ENCODE peak calls at places on chromosome 6, in ten cellular contexts. One of them, this sample, is unnamed.

GRCh38 chr6:163284151-163284550 is 130.4 kb upstream of the QKI start:
- DNase-seq in A549: no peak
- DNase-seq in sigmoid colon: no peak
- DNase-seq in suprapubic skin: no peak
- DNase-seq in ovary: no peak
- DNase-seq in transverse colon: no peak
- DNase-seq in stomach: no peak
- DNase-seq in SK-N-SH: no peak
- DNase-seq in H1: no peak
- DNase-seq in K562: no peak
- DNase-seq in this sample: no peak

GRCh38 chr6:39029156-39030011 is 19.2 kb upstream of the GLP1R start:
- DNase-seq in sigmoid colon: no peak
- DNase-seq in K562: peak; percentile 66
- DNase-seq in ovary: no peak
- DNase-seq in H1: peak; percentile 93
- DNase-seq in suprapubic skin: no peak
- DNase-seq in A549: peak; percentile 32
- DNase-seq in transverse colon: peak; percentile 31
- DNase-seq in stomach: no peak
- DNase-seq in SK-N-SH: peak; percentile 69
- DNase-seq in this sample: no peak

GRCh38 chr6:99912657-99913056 is 81.4 kb downstream of the MCHR2 start:
- DNase-seq in SK-N-SH: no peak
- DNase-seq in ovary: no peak
- DNase-seq in sigmoid colon: no peak
- DNase-seq in suprapubic skin: no peak
- DNase-seq in A549: no peak
- DNase-seq in H1: no peak
- DNase-seq in K562: no peak
- DNase-seq in stomach: no peak
- DNase-seq in transverse colon: no peak
- DNase-seq in this sample: no peak

GRCh38 chr6:14274016-14274415 is 156.4 kb downstream of the CD83 start:
- DNase-seq in ovary: no peak
- DNase-seq in SK-N-SH: no peak
- DNase-seq in A549: no peak
- DNase-seq in suprapubic skin: no peak
- DNase-seq in stomach: no peak
- DNase-seq in transverse colon: no peak
- DNase-seq in K562: no peak
- DNase-seq in H1: peak; percentile 35
- DNase-seq in sigmoid colon: no peak
- DNase-seq in this sample: no peak

GRCh38 chr6:14638562-14638931 is 521.0 kb downstream of the CD83 start:
- DNase-seq in suprapubic skin: no peak
- DNase-seq in stomach: no peak
- DNase-seq in H1: no peak
- DNase-seq in ovary: no peak
- DNase-seq in SK-N-SH: no peak
- DNase-seq in sigmoid colon: no peak
- DNase-seq in transverse colon: no peak
- DNase-seq in K562: no peak
- DNase-seq in A549: no peak
- DNase-seq in this sample: no peak

GRCh38 chr6:137661601-137662000 is 167.4 kb upstream of the OLIG3 start:
- DNase-seq in K562: peak; percentile 23
- DNase-seq in transverse colon: no peak
- DNase-seq in suprapubic skin: no peak
- DNase-seq in sigmoid colon: no peak
- DNase-seq in H1: peak; percentile 53
- DNase-seq in stomach: no peak
- DNase-seq in ovary: no peak
- DNase-seq in SK-N-SH: no peak
- DNase-seq in A549: no peak
- DNase-seq in this sample: peak; percentile 16

GRCh38 chr6:133637436-133637835 is 251.5 kb upstream of the TCF21 start:
- DNase-seq in transverse colon: no peak
- DNase-seq in A549: no peak
- DNase-seq in SK-N-SH: no peak
- DNase-seq in ovary: no peak
- DNase-seq in K562: no peak
- DNase-seq in stomach: no peak
- DNase-seq in suprapubic skin: no peak
- DNase-seq in H1: no peak
- DNase-seq in sigmoid colon: no peak
- DNase-seq in this sample: no peak

GRCh38 chr6:125742024-125742423 is 7.4 kb upstream of the HEY2 start:
- DNase-seq in suprapubic skin: no peak
- DNase-seq in SK-N-SH: no peak
- DNase-seq in transverse colon: no peak
- DNase-seq in A549: no peak
- DNase-seq in stomach: no peak
- DNase-seq in H1: no peak
- DNase-seq in ovary: no peak
- DNase-seq in sigmoid colon: no peak
- DNase-seq in K562: no peak
- DNase-seq in this sample: no peak

GRCh38 chr6:169936355-169936975 is 185.0 kb downstream of the ERMARD start:
- DNase-seq in A549: no peak
- DNase-seq in H1: no peak
- DNase-seq in suprapubic skin: no peak
- DNase-seq in SK-N-SH: no peak
- DNase-seq in stomach: no peak
- DNase-seq in K562: no peak
- DNase-seq in transverse colon: no peak
- DNase-seq in ovary: no peak
- DNase-seq in sigmoid colon: no peak
- DNase-seq in this sample: no peak

GRCh38 chr6:169324661-169325459 is 71.2 kb upstream of the THBS2 start:
- DNase-seq in SK-N-SH: no peak
- DNase-seq in A549: no peak
- DNase-seq in transverse colon: no peak
- DNase-seq in H1: no peak
- DNase-seq in stomach: no peak
- DNase-seq in K562: no peak
- DNase-seq in suprapubic skin: no peak
- DNase-seq in sigmoid colon: no peak
- DNase-seq in ovary: no peak
- DNase-seq in this sample: no peak

GRCh38 chr6:159973951-159974350 is 5.1 kb downstream of the IGF2R start:
- DNase-seq in sigmoid colon: no peak
- DNase-seq in A549: peak; percentile 7
- DNase-seq in K562: peak; percentile 84
- DNase-seq in transverse colon: no peak
- DNase-seq in ovary: no peak
- DNase-seq in suprapubic skin: no peak
- DNase-seq in stomach: no peak
- DNase-seq in H1: no peak
- DNase-seq in SK-N-SH: no peak
- DNase-seq in this sample: no peak

GRCh38 chr6:140897804-140898573 is 1234.7 kb upstream of the GJE1 start:
- DNase-seq in A549: no peak
- DNase-seq in transverse colon: peak; percentile 20
- DNase-seq in K562: peak; percentile 83
- DNase-seq in H1: no peak
- DNase-seq in suprapubic skin: peak; percentile 64
- DNase-seq in SK-N-SH: no peak
- DNase-seq in stomach: no peak
- DNase-seq in sigmoid colon: peak; percentile 70
- DNase-seq in ovary: no peak
- DNase-seq in this sample: no peak

GRCh38 chr6:75750925-75751324 is 1.9 kb downstream of the MYO6 start:
- DNase-seq in stomach: no peak
- DNase-seq in sigmoid colon: no peak
- DNase-seq in K562: no peak
- DNase-seq in SK-N-SH: no peak
- DNase-seq in A549: no peak
- DNase-seq in transverse colon: no peak
- DNase-seq in suprapubic skin: no peak
- DNase-seq in ovary: no peak
- DNase-seq in H1: no peak
- DNase-seq in this sample: no peak
- TF ChIP-seq EP300 in stomach: no peak
- TF ChIP-seq EP300 in sigmoid colon: no peak
- TF ChIP-seq EP300 in K562: no peak
- TF ChIP-seq EP300 in SK-N-SH: no peak
- TF ChIP-seq EP300 in A549: no peak
- TF ChIP-seq EP300 in transverse colon: no peak
- TF ChIP-seq EP300 in suprapubic skin: no peak
- TF ChIP-seq EP300 in ovary: no peak
- TF ChIP-seq EP300 in H1: no peak
- TF ChIP-seq EP300 in this sample: no peak

GRCh38 chr6:139857143-139857542 is 482.7 kb upstream of the CITED2 start:
- DNase-seq in sigmoid colon: no peak
- DNase-seq in stomach: no peak
- DNase-seq in suprapubic skin: no peak
- DNase-seq in SK-N-SH: no peak
- DNase-seq in transverse colon: no peak
- DNase-seq in H1: no peak
- DNase-seq in A549: no peak
- DNase-seq in K562: no peak
- DNase-seq in ovary: no peak
- DNase-seq in this sample: no peak

GRCh38 chr6:139860193-139860592 is 485.7 kb upstream of the CITED2 start:
- DNase-seq in suprapubic skin: no peak
- DNase-seq in K562: no peak
- DNase-seq in transverse colon: no peak
- DNase-seq in stomach: no peak
- DNase-seq in ovary: no peak
- DNase-seq in H1: no peak
- DNase-seq in A549: no peak
- DNase-seq in sigmoid colon: no peak
- DNase-seq in SK-N-SH: no peak
- DNase-seq in this sample: no peak

GRCh38 chr6:139855741-139856206 is 481.3 kb upstream of the CITED2 start:
- DNase-seq in SK-N-SH: no peak
- DNase-seq in transverse colon: no peak
- DNase-seq in H1: no peak
- DNase-seq in A549: no peak
- DNase-seq in stomach: no peak
- DNase-seq in sigmoid colon: no peak
- DNase-seq in K562: no peak
- DNase-seq in ovary: no peak
- DNase-seq in suprapubic skin: no peak
- DNase-seq in this sample: no peak

GRCh38 chr6:139856562-139856961 is 482.1 kb upstream of the CITED2 start:
- DNase-seq in K562: no peak
- DNase-seq in SK-N-SH: no peak
- DNase-seq in stomach: no peak
- DNase-seq in sigmoid colon: no peak
- DNase-seq in H1: no peak
- DNase-seq in transverse colon: no peak
- DNase-seq in ovary: no peak
- DNase-seq in A549: no peak
- DNase-seq in suprapubic skin: no peak
- DNase-seq in this sample: no peak

DNA sequence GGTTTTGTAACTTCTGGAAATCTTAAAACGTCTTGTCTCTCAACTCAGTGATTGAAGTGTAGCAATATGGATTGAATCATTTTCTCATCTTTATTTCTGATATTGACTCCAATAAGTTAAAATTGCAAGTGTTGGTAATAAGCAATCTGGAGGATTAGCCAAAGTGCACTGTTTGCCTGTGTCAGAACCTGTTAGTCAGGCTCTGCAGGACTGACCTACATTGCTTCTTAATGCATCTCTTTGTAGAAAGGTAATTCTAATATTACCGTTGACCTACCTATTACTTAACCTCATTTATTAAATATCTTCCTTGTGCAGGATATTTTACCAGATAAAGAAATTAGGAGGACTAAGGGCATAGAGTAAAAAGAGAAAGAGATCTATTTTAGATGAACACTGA is 484.0 kb upstream of the CITED2 start:
- DNase-seq in transverse colon: peak; percentile 17
- DNase-seq in A549: no peak
- DNase-seq in suprapubic skin: no peak
- DNase-seq in sigmoid colon: no peak
- DNase-seq in ovary: no peak
- DNase-seq in stomach: peak; percentile 49
- DNase-seq in K562: no peak
- DNase-seq in SK-N-SH: no peak
- DNase-seq in H1: no peak
- DNase-seq in this sample: no peak
- H3K27ac ChIP-seq in transverse colon: no peak overlapping the region
- H3K27ac ChIP-seq in A549: no peak overlapping the region
- H3K27ac ChIP-seq in suprapubic skin: no peak overlapping the region
- H3K27ac ChIP-seq in sigmoid colon: no peak overlapping the region
- H3K27ac ChIP-seq in ovary: no peak overlapping the region
- H3K27ac ChIP-seq in stomach: no peak overlapping the region
- H3K27ac ChIP-seq in K562: no peak overlapping the region
- H3K27ac ChIP-seq in SK-N-SH: no peak overlapping the region
- H3K27ac ChIP-seq in H1: no peak overlapping the region
- H3K27ac ChIP-seq in this sample: no peak overlapping the region

DNA sequence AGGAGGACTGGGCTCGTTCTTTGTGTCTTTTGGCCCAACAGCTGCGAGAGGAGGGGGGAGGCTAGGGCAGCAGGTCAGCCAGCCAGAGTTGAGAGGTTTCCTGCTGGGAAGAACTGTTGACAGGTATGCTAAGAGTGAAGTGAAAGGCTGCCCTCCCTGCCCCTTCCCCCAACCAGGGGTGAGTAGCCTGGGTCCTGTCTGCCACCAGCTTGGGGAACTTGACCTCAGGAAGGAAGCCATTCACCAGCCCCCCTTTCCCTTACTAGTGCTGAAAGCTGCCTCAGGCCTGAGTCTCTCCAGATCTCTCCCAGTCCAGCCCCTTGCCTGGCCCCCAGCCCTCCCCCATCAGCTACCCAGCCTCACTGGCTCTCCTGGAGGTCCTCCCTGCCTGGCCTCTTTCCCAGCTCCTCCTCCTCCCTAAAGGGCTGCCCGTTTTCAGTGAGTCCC is 20.7 kb upstream of the ZNF76 start:
- DNase-seq in ovary: peak; percentile 42
- DNase-seq in sigmoid colon: peak; percentile 85
- DNase-seq in H1: no peak
- DNase-seq in stomach: no peak
- DNase-seq in suprapubic skin: no peak
- DNase-seq in SK-N-SH: peak; percentile 49
- DNase-seq in transverse colon: no peak
- DNase-seq in K562: no peak
- DNase-seq in A549: no peak
- DNase-seq in this sample: no peak
- TF ChIP-seq EP300 in ovary: no peak
- TF ChIP-seq EP300 in sigmoid colon: no peak
- TF ChIP-seq EP300 in H1: peak; percentile 43
- TF ChIP-seq EP300 in stomach: no peak
- TF ChIP-seq EP300 in suprapubic skin: no peak
- TF ChIP-seq EP300 in SK-N-SH: no peak
- TF ChIP-seq EP300 in transverse colon: no peak
- TF ChIP-seq EP300 in K562: no peak
- TF ChIP-seq EP300 in A549: no peak
- TF ChIP-seq EP300 in this sample: no peak

DNA sequence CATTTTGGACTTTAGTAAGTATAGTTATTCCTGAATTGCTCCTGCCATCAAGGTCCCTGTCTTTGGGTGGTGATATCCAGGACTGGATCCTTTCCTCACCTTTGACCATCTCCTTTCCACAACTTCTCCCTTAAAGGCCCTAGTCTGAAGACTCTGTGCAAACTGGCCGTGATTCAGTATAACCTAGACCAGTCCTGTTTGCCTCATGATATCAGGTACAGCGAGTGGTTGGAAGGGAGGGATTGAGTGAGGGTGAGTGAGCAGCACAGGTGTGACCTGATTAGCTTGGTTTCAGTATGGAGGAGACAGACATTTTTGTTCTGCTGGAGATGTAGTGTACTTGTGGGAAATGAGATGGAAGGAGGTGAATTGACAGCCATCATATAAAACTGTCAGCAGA is 2.3 kb upstream of the RRP36 start:
- DNase-seq in sigmoid colon: no peak
- DNase-seq in K562: peak; percentile 30
- DNase-seq in ovary: no peak
- DNase-seq in SK-N-SH: no peak
- DNase-seq in stomach: no peak
- DNase-seq in A549: no peak
- DNase-seq in H1: no peak
- DNase-seq in suprapubic skin: no peak
- DNase-seq in transverse colon: no peak
- DNase-seq in this sample: no peak
- H3K27ac ChIP-seq in sigmoid colon: no peak overlapping the region
- H3K27ac ChIP-seq in K562: peak overlapping the region; percentile 35
- H3K27ac ChIP-seq in ovary: no peak overlapping the region
- H3K27ac ChIP-seq in SK-N-SH: no peak overlapping the region
- H3K27ac ChIP-seq in stomach: no peak overlapping the region
- H3K27ac ChIP-seq in A549: no peak overlapping the region
- H3K27ac ChIP-seq in H1: no peak overlapping the region
- H3K27ac ChIP-seq in suprapubic skin: no peak overlapping the region
- H3K27ac ChIP-seq in transverse colon: no peak overlapping the region
- H3K27ac ChIP-seq in this sample: no peak overlapping the region